ENCODE peak calls at places on chromosomes 16 and 17, in seven cellular contexts. K is CD4-positive, alpha-beta T cell; Q is HFFc6; W is neural progenitor cell; M is mucosa of descending colon; C is dorsolateral prefrontal cortex; L is cardiac muscle cell. H is an unnamed sample.

GRCh38 chr16:48184681-48185080 is 28.9 kb upstream of the ABCC12 start:
- DNase-seq in K (no peak), Q (no peak), W (no peak), M (no peak), C (no peak), L (no peak), H (no peak)

GRCh38 chr17:82031885-82032627 is 578 bp downstream of the RAC3 start:
- DNase-seq in K (peak), Q (no peak), W (peak), M (peak), C (no peak), L (no peak), H (peak)

GRCh38 chr17:9259419-9259818 is 238.1 kb downstream of the NTN1 start:
- DNase-seq in K (no peak), Q (no peak), W (no peak), M (no peak), C (no peak), L (no peak), H (no peak)

GRCh38 chr17:21371511-21372081 is 4.6 kb upstream of the KCNJ12 start:
- DNase-seq in K (no peak), Q (no peak), W (no peak), M (no peak), C (no peak), L (no peak), H (no peak)

GRCh38 chr16:17483266-17483864 is 12.6 kb upstream of the XYLT1 start:
- DNase-seq in K (no peak), Q (no peak), W (no peak), M (no peak), C (no peak), L (no peak), H (no peak)

GRCh38 chr16:19717781-19718623 is at the start of the genes IQCK and KNOP1:
- DNase-seq in K (peak), Q (peak), W (peak), M (peak), C (peak), L (peak), H (peak)

GRCh38 chr16:31393056-31393455 is at the start of gene ITGAD:
- DNase-seq in K (no peak), Q (no peak), W (no peak), M (peak), C (no peak), L (no peak), H (no peak)

GRCh38 chr17:81566461-81567126 is 14.4 kb upstream of the FAAP100 start:
- DNase-seq in K (no peak), Q (peak), W (no peak), M (peak), C (no peak), L (peak), H (no peak)

GRCh38 chr17:75390982-75391381 is 14.5 kb downstream of the GRB2 start:
- DNase-seq in K (no peak), Q (no peak), W (no peak), M (no peak), C (no peak), L (peak), H (no peak)

GRCh38 chr17:78013683-78014467 is 55.4 kb downstream of the TNRC6C start:
- DNase-seq in K (peak), Q (peak), W (peak), M (no peak), C (no peak), L (peak), H (peak)

GRCh38 chr16:63613701-63614100 is 1508.2 kb downstream of the CDH11 start:
- DNase-seq in K (no peak), Q (no peak), W (no peak), M (no peak), C (no peak), L (peak), H (no peak)

GRCh38 chr17:71548540-71549190 is 572.2 kb upstream of the SOX9 start:
- DNase-seq in K (no peak), Q (peak), W (no peak), M (no peak), C (no peak), L (no peak), H (no peak)

GRCh38 chr17:42337442-42337841 is 49.1 kb downstream of the STAT5A start:
- DNase-seq in K (peak), Q (no peak), W (no peak), M (no peak), C (no peak), L (no peak), H (no peak)

GRCh38 chr16:80462902-80463301 is 77.9 kb upstream of the DYNLRB2 start:
- DNase-seq in K (no peak), Q (no peak), W (no peak), M (no peak), C (no peak), L (no peak), H (no peak)

GRCh38 chr16:86087561-86088230 is 188.7 kb downstream of the IRF8 start:
- DNase-seq in K (no peak), Q (no peak), W (no peak), M (no peak), C (peak), L (no peak), H (no peak)

GRCh38 chr17:75571197-75571884 is 16.3 kb upstream of the MYO15B start:
- DNase-seq in K (no peak), Q (no peak), W (no peak), M (no peak), C (no peak), L (peak), H (no peak)

GRCh38 chr17:58375216-58375615 is 23.2 kb upstream of the SUPT4H1 start:
- DNase-seq in K (no peak), Q (no peak), W (no peak), M (no peak), C (no peak), L (no peak), H (no peak)

GRCh38 chr16:81558444-81559175 is 114.0 kb downstream of the CMIP start:
- DNase-seq in K (no peak), Q (no peak), W (peak), M (peak), C (no peak), L (no peak), H (peak)

GRCh38 chr17:78237403-78238012 is 6.1 kb downstream of the TMEM235 start:
- DNase-seq in K (no peak), Q (no peak), W (no peak), M (no peak), C (peak), L (no peak), H (no peak)

GRCh38 chr17:78697122-78697845 is 84.8 kb downstream of the CYTH1 start:
- DNase-seq in K (no peak), Q (peak), W (no peak), M (no peak), C (no peak), L (peak), H (no peak)

H was measured in K562.